ENCODE peak calls at places on chromosomes 12 and 14, in six cellular contexts. T, Y, S, A, X and C are unnamed samples.

GRCh38 chr14:83975435-83976222 is 1554.3 kb upstream of the FLRT2 start:
- DNase-seq in Y (peak), X (no peak), A (no peak), T (no peak), S (no peak), C (no peak)

GRCh38 chr14:49303952-49304516 is 282.1 kb downstream of the RPS29 start:
- DNase-seq in T (no peak), A (no peak), S (peak), Y (no peak), X (peak), C (no peak)

GRCh38 chr12:133130808-133131128 is 341 bp downstream of the ZNF10 start:
- DNase-seq in S (no peak), T (no peak), X (no peak), A (no peak), Y (peak), C (no peak)

GRCh38 chr14:105935384-105935783 is 409.0 kb downstream of the TMEM121 start:
- DNase-seq in A (no peak), T (no peak), Y (no peak), S (no peak), X (no peak), C (no peak)

GRCh38 chr14:84228702-84229101 is 1301.2 kb upstream of the FLRT2 start:
- DNase-seq in T (no peak), Y (no peak), X (no peak), S (peak), A (no peak), C (no peak)

GRCh38 chr12:124428136-124428791 is 133.4 kb downstream of the RFLNA start:
- DNase-seq in T (peak), Y (peak), A (no peak), S (no peak), X (no peak), C (no peak)

GRCh38 chr14:65238456-65238855 is 136.1 kb upstream of the MAX start:
- DNase-seq in Y (no peak), A (no peak), X (peak), T (no peak), S (peak), C (peak)

GRCh38 chr14:104092931-104093365 is 7.4 kb downstream of the ASPG start:
- DNase-seq in T (no peak), A (no peak), Y (no peak), S (no peak), X (no peak), C (no peak)

GRCh38 chr12:34398706-34399630 is 376.7 kb downstream of the ALG10 start:
- DNase-seq in T (no peak), Y (peak), X (no peak), A (no peak), S (no peak), C (no peak)

GRCh38 chr14:76759589-76759988 is 1.7 kb upstream of the VASH1 start:
- DNase-seq in A (no peak), T (no peak), X (no peak), S (no peak), Y (no peak), C (no peak)

GRCh38 chr12:4293942-4294505 is 20.5 kb downstream of the CCND2 start:
- DNase-seq in S (no peak), T (no peak), A (no peak), X (no peak), Y (no peak), C (no peak)

GRCh38 chr14:77760381-77761204 is at the start of gene SNW1:
- DNase-seq in S (peak), Y (peak), T (peak), X (peak), A (peak), C (peak)

GRCh38 chr14:103023881-103024473 is 33.4 kb downstream of the CDC42BPB start:
- DNase-seq in T (no peak), X (no peak), Y (peak), S (peak), A (no peak), C (no peak)

GRCh38 chr12:78966062-78966461 is 101.5 kb downstream of the SYT1 start:
- DNase-seq in S (no peak), A (no peak), Y (no peak), T (no peak), X (no peak), C (no peak)

GRCh38 chr12:27841392-27841882 is 61.4 kb upstream of the MANSC4 start:
- DNase-seq in S (peak), Y (no peak), T (no peak), X (peak), A (no peak), C (no peak)

GRCh38 chr12:16076553-16076952 is 165.4 kb downstream of the DERA start:
- DNase-seq in S (peak), A (peak), Y (no peak), X (peak), T (peak), C (peak)

GRCh38 chr12:71223139-71223538 is 65.3 kb upstream of the TSPAN8 start:
- DNase-seq in Y (no peak), X (no peak), A (no peak), S (peak), T (no peak), C (no peak)

GRCh38 chr14:68143341-68143807 is 323.8 kb downstream of the RAD51B start:
- DNase-seq in A (no peak), T (no peak), X (no peak), S (peak), Y (peak), C (no peak)

GRCh38 chr12:66627270-66627987 is 51.4 kb downstream of the GRIP1 start:
- DNase-seq in T (no peak), Y (peak), A (no peak), X (no peak), S (no peak), C (no peak)

GRCh38 chr14:74921987-74922751 is 891 bp downstream of the RPS6KL1 start:
- DNase-seq in Y (no peak), S (no peak), A (no peak), T (no peak), X (no peak), C (no peak)

GRCh38 chr12:123393747-123394146 is 9.8 kb downstream of the KMT5A start:
- DNase-seq in X (no peak), A (no peak), S (no peak), T (no peak), Y (no peak), C (no peak)

GRCh38 chr12:32395031-32395430 is 4.3 kb upstream of the FGD4 start:
- DNase-seq in Y (no peak), S (no peak), T (no peak), A (no peak), X (no peak), C (no peak)

GRCh38 chr14:94079891-94080605 is 954 bp downstream of the DDX24 start:
- DNase-seq in S (no peak), T (no peak), A (no peak), X (no peak), Y (no peak), C (no peak)

GRCh38 chr12:91910871-91911388 is 234.7 kb downstream of the BTG1 start:
- DNase-seq in S (no peak), A (no peak), X (no peak), T (no peak), Y (no peak), C (no peak)

GRCh38 chr14:33617154-33617553 is 333.7 kb downstream of the EGLN3 start:
- DNase-seq in X (no peak), T (no peak), S (peak), Y (no peak), A (no peak), C (no peak)

GRCh38 chr14:36747411-36748184 is 85.9 kb downstream of the PAX9 start:
- DNase-seq in A (no peak), Y (no peak), X (peak), S (peak), T (no peak), C (no peak)

GRCh38 chr12:119938049-119938667 is 50.9 kb upstream of the BICDL1 start:
- DNase-seq in Y (peak), T (peak), A (peak), S (peak), X (peak), C (peak)

GRCh38 chr14:105859717-105860614 is 333.6 kb downstream of the TMEM121 start:
- DNase-seq in A (no peak), S (no peak), T (no peak), Y (peak), X (no peak), C (no peak)

GRCh38 chr12:47820631-47821345 is 1.1 kb upstream of the HDAC7 start:
- DNase-seq in T (no peak), Y (peak), X (peak), A (no peak), S (peak), C (peak)

GRCh38 chr14:64465856-64466554 is 706 bp downstream of the AKAP5 start:
- DNase-seq in A (no peak), T (peak), Y (no peak), X (peak), S (peak), C (peak)

GRCh38 chr12:26878661-26879119 is 45.7 kb upstream of the ITPR2 start:
- DNase-seq in X (no peak), A (peak), Y (peak), S (peak), T (no peak), C (no peak)

GRCh38 chr12:4027412-4027811 is 154.2 kb upstream of the PARP11 start:
- DNase-seq in T (no peak), A (no peak), S (no peak), X (no peak), Y (no peak), C (no peak)

GRCh38 chr14:97499790-97500481 is 702.8 kb downstream of the VRK1 start:
- DNase-seq in X (no peak), S (peak), T (no peak), Y (no peak), A (no peak), C (no peak)

GRCh38 chr12:27534060-27534764 is 10.2 kb downstream of the PPFIBP1 start:
- DNase-seq in T (no peak), Y (no peak), S (no peak), X (no peak), A (no peak), C (no peak)

GRCh38 chr12:124745891-124746570 is 117.6 kb downstream of the SCARB1 start:
- DNase-seq in A (no peak), T (peak), Y (peak), X (peak), S (peak), C (peak)

GRCh38 chr14:101235042-101235871 is 326.0 kb upstream of the DIO3 start:
- DNase-seq in A (peak), S (peak), X (peak), Y (no peak), T (peak), C (peak)

GRCh38 chr12:51172515-51173431 is at the start of gene TFCP2:
- DNase-seq in Y (peak), A (peak), S (peak), X (peak), T (peak), C (peak)